ENCODE peak calls at places on chromosomes 12 and 14, in ten cellular contexts. V is ovary, R is GM12878, L is brain microvascular endothelial cell, C is RWPE2, M is OCI-LY7, B is A549, Q is endodermal cell, W is left ventricle myocardium inferior, G is left lung. N is an unnamed sample.

GRCh38 chr12:44053550-44054243 is 217.8 kb downstream of the TMEM117 start:
- DNase-seq in V (no peak), R (no peak), L (no peak), C (no peak), M (no peak), B (no peak), Q (no peak), W (no peak), G (no peak), N (no peak)

GRCh38 chr14:91175296-91175695 is 61.4 kb downstream of the DGLUCY start:
- DNase-seq in V (no peak), R (no peak), L (no peak), C (no peak), M (no peak), B (no peak), Q (no peak), W (no peak), G (no peak), N (no peak)

GRCh38 chr12:74449872-74450271 is 87.8 kb upstream of the ATXN7L3B start:
- DNase-seq in V (no peak), R (no peak), L (peak), C (no peak), M (no peak), B (no peak), Q (no peak), W (no peak), G (no peak), N (no peak)

GRCh38 chr14:97218713-97219355 is 421.7 kb downstream of the VRK1 start:
- DNase-seq in V (no peak), R (no peak), L (no peak), C (no peak), M (no peak), B (peak), Q (peak), W (no peak), G (peak), N (no peak)

GRCh38 chr12:42483534-42483857 is 106.0 kb downstream of the PRICKLE1 start:
- DNase-seq in V (peak), R (no peak), L (no peak), C (no peak), M (no peak), B (no peak), Q (peak), W (peak), G (no peak), N (no peak)

GRCh38 chr12:116513944-116514343 is 45.2 kb upstream of the MAP1LC3B2 start:
- DNase-seq in V (no peak), R (no peak), L (no peak), C (no peak), M (no peak), B (no peak), Q (no peak), W (no peak), G (no peak), N (no peak)

GRCh38 chr14:30553311-30553989 is 5.5 kb upstream of the G2E3 start:
- DNase-seq in V (no peak), R (no peak), L (peak), C (no peak), M (no peak), B (peak), Q (no peak), W (no peak), G (no peak), N (no peak)

GRCh38 chr12:57628280-57629191 is 4.5 kb downstream of the B4GALNT1 start:
- DNase-seq in V (no peak), R (no peak), L (no peak), C (peak), M (no peak), B (no peak), Q (peak), W (no peak), G (no peak), N (no peak)

GRCh38 chr12:24470050-24470449 is 478.9 kb downstream of the BCAT1 start:
- DNase-seq in V (no peak), R (no peak), L (no peak), C (no peak), M (no peak), B (no peak), Q (no peak), W (no peak), G (no peak), N (no peak)

GRCh38 chr12:34400986-34401658 is 378.8 kb downstream of the ALG10 start:
- DNase-seq in V (peak), R (no peak), L (no peak), C (peak), M (no peak), B (no peak), Q (peak), W (peak), G (peak), N (peak)

GRCh38 chr14:88849717-88850116 is 25.3 kb downstream of the TTC8 start:
- DNase-seq in V (no peak), R (no peak), L (no peak), C (no peak), M (no peak), B (no peak), Q (no peak), W (no peak), G (no peak), N (no peak)

GRCh38 chr14:100221419-100222218 is 17.3 kb upstream of the YY1 start:
- DNase-seq in V (peak), R (no peak), L (peak), C (no peak), M (peak), B (no peak), Q (peak), W (peak), G (peak), N (no peak)

GRCh38 chr12:54413284-54414190 is 5.5 kb downstream of the ITGA5 start:
- DNase-seq in V (no peak), R (no peak), L (peak), C (no peak), M (peak), B (no peak), Q (peak), W (peak), G (peak), N (peak)

GRCh38 chr14:64217318-64217717 is 76.9 kb downstream of the ESR2 start:
- DNase-seq in V (no peak), R (no peak), L (no peak), C (no peak), M (peak), B (no peak), Q (no peak), W (no peak), G (no peak), N (no peak)

GRCh38 chr12:131831635-131832041 is 3.4 kb downstream of the MMP17 start:
- DNase-seq in V (peak), R (no peak), L (no peak), C (no peak), M (no peak), B (peak), Q (no peak), W (no peak), G (no peak), N (peak)

GRCh38 chr12:85424581-85425348 is 144.7 kb downstream of the ALX1 start:
- DNase-seq in V (no peak), R (peak), L (peak), C (no peak), M (peak), B (peak), Q (peak), W (no peak), G (peak), N (no peak)

GRCh38 chr14:35050652-35051051 is 4.6 kb downstream of the FAM177A1 start:
- DNase-seq in V (no peak), R (no peak), L (peak), C (no peak), M (no peak), B (peak), Q (no peak), W (no peak), G (no peak), N (no peak)

GRCh38 chr12:48758737-48759136 is 30.2 kb downstream of the ADCY6 start:
- DNase-seq in V (no peak), R (no peak), L (no peak), C (no peak), M (no peak), B (no peak), Q (no peak), W (no peak), G (no peak), N (no peak)

GRCh38 chr14:19974844-19975243 is 547 bp upstream of the OR4K15 start:
- DNase-seq in V (no peak), R (no peak), L (no peak), C (no peak), M (no peak), B (no peak), Q (no peak), W (no peak), G (no peak), N (no peak)

GRCh38 chr12:15721716-15722115 is 67.5 kb downstream of the EPS8 start:
- DNase-seq in V (no peak), R (no peak), L (no peak), C (no peak), M (no peak), B (no peak), Q (no peak), W (no peak), G (no peak), N (no peak)

GRCh38 chr12:51864701-51865469 is 16.4 kb upstream of the FIGNL2 start:
- DNase-seq in V (no peak), R (no peak), L (no peak), C (no peak), M (no peak), B (no peak), Q (no peak), W (no peak), G (peak), N (no peak)

GRCh38 chr14:48325486-48325885 is 650.1 kb upstream of the MDGA2 start:
- DNase-seq in V (no peak), R (no peak), L (no peak), C (no peak), M (no peak), B (no peak), Q (no peak), W (no peak), G (no peak), N (no peak)

GRCh38 chr14:96274122-96274910 is 18.3 kb downstream of the BDKRB1 start:
- DNase-seq in V (no peak), R (no peak), L (no peak), C (no peak), M (no peak), B (no peak), Q (no peak), W (no peak), G (no peak), N (no peak)

GRCh38 chr14:36843410-36843809 is 181.8 kb downstream of the PAX9 start:
- DNase-seq in V (no peak), R (no peak), L (no peak), C (no peak), M (no peak), B (no peak), Q (no peak), W (no peak), G (no peak), N (no peak)

GRCh38 chr12:131118366-131118765 is 164.7 kb downstream of the ADGRD1 start:
- DNase-seq in V (no peak), R (no peak), L (no peak), C (no peak), M (no peak), B (no peak), Q (peak), W (no peak), G (no peak), N (no peak)

GRCh38 chr14:101404426-101405170 is 156.7 kb upstream of the DIO3 start:
- DNase-seq in V (no peak), R (no peak), L (no peak), C (no peak), M (peak), B (no peak), Q (peak), W (no peak), G (no peak), N (no peak)

GRCh38 chr14:95674613-95675012 is 11.6 kb upstream of the TCL1B start:
- DNase-seq in V (no peak), R (no peak), L (no peak), C (no peak), M (no peak), B (no peak), Q (no peak), W (no peak), G (no peak), N (no peak)

GRCh38 chr14:60485057-60485599 is 735 bp downstream of the C14orf39 start:
- DNase-seq in V (no peak), R (no peak), L (no peak), C (no peak), M (no peak), B (no peak), Q (peak), W (no peak), G (no peak), N (no peak)

GRCh38 chr14:105853907-105854599 is 327.7 kb downstream of the TMEM121 start:
- DNase-seq in V (peak), R (no peak), L (no peak), C (peak), M (peak), B (no peak), Q (peak), W (peak), G (no peak), N (no peak)

GRCh38 chr14:68770553-68771286 is 22.1 kb downstream of the ZFP36L1 start:
- DNase-seq in V (no peak), R (no peak), L (no peak), C (no peak), M (no peak), B (no peak), Q (no peak), W (no peak), G (peak), N (no peak)

GRCh38 chr14:90406384-90406798 is 9.6 kb downstream of the CALM1 start:
- DNase-seq in V (no peak), R (no peak), L (no peak), C (no peak), M (no peak), B (no peak), Q (no peak), W (no peak), G (no peak), N (no peak)

GRCh38 chr14:71236430-71236829 is 329.2 kb downstream of the PCNX1 start:
- DNase-seq in V (no peak), R (no peak), L (no peak), C (no peak), M (no peak), B (no peak), Q (no peak), W (no peak), G (no peak), N (no peak)

GRCh38 chr14:46368275-46368674 is 283.3 kb downstream of the RPL10L start:
- DNase-seq in V (no peak), R (no peak), L (no peak), C (no peak), M (no peak), B (no peak), Q (peak), W (no peak), G (no peak), N (no peak)

GRCh38 chr12:112005419-112006395 is 7.3 kb downstream of the TMEM116 start:
- DNase-seq in V (no peak), R (no peak), L (no peak), C (no peak), M (no peak), B (peak), Q (peak), W (no peak), G (no peak), N (no peak)

GRCh38 chr12:124727922-124728321 is 135.7 kb downstream of the SCARB1 start:
- DNase-seq in V (no peak), R (no peak), L (no peak), C (no peak), M (peak), B (peak), Q (no peak), W (no peak), G (peak), N (no peak)
- TF ChIP-seq CTCF in V (no peak), R (no peak), L (no peak), C (peak), M (peak), B (peak), Q (no peak), W (peak), G (no peak), N (no peak)

GRCh38 chr12:1553546-1553945 is 40.8 kb downstream of the FBXL14 start:
- DNase-seq in V (no peak), R (no peak), L (no peak), C (no peak), M (peak), B (no peak), Q (no peak), W (no peak), G (no peak), N (no peak)

GRCh38 chr12:1551496-1551895 is 42.9 kb downstream of the FBXL14 start:
- DNase-seq in V (no peak), R (no peak), L (no peak), C (no peak), M (no peak), B (no peak), Q (no peak), W (no peak), G (no peak), N (no peak)

GRCh38 chr12:1552978-1553471 is 41.4 kb downstream of the FBXL14 start:
- DNase-seq in V (no peak), R (no peak), L (no peak), C (no peak), M (peak), B (no peak), Q (peak), W (no peak), G (no peak), N (no peak)

GRCh38 chr12:1553987-1554982 is 40.1 kb downstream of the FBXL14 start:
- DNase-seq in V (no peak), R (peak), L (no peak), C (no peak), M (peak), B (no peak), Q (no peak), W (no peak), G (no peak), N (no peak)

DNA sequence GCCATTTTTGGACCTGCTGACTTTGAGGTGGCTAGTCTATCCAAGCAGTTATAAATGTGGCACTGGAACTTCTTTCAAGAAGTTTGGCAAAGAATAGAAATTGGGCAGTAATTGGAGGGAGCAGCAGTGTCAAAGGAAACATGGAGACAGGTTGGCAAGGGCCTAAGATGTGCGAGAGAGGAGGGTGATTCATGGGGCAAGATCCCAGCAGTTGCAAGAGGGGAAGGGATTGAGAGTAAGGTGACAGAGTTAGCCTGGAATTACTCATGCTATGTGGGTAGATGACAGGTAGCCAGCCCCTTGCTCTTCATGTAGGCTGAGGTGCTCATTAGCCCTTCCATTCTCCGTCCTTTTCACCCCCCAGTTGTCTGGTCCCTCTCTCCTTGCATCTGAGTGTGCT is 42.2 kb downstream of the FBXL14 start:
- DNase-seq in V (no peak), R (no peak), L (no peak), C (no peak), M (no peak), B (no peak), Q (no peak), W (no peak), G (no peak), N (no peak)
- H3K27ac ChIP-seq in V (no peak), R (no peak), L (no peak), C (no peak), M (no peak), B (no peak), Q (no peak), W (no peak), G (no peak), N (no peak)

GRCh38 chr12:71551529-71551928 is 111.9 kb downstream of the LGR5 start:
- DNase-seq in V (no peak), R (no peak), L (no peak), C (no peak), M (peak), B (peak), Q (no peak), W (no peak), G (no peak), N (no peak)
- TF ChIP-seq CTCF in V (no peak), R (peak), L (peak), C (peak), M (peak), B (peak), Q (peak), W (no peak), G (peak), N (no peak)

DNA sequence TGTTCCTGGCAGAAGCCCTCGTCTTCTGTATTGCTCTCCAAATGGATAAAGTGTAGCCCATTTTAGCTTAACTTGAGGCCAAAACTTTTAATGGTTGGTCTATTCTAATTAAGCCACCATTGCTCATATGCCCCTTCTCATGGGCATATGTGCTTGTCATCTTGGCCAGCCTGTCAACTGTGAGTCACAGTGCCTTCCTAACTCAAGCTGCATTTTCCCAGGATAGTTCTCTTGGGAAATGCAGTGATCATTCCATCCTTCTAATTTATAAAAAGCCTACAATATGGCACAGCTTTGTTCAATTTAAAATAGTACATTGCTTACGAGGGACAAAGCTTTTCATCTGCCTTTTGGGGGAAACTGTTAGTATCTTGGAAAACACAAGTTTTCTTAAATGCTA is 6.6 kb downstream of the PTHLH start:
- DNase-seq in V (no peak), R (no peak), L (no peak), C (no peak), M (no peak), B (no peak), Q (no peak), W (no peak), G (no peak), N (no peak)
- H3K27ac ChIP-seq in V (no peak), R (no peak), L (peak), C (peak), M (no peak), B (peak), Q (no peak), W (no peak), G (no peak), N (no peak)

GRCh38 chr14:23481362-23481970 is 12.0 kb downstream of the NGDN start:
- DNase-seq in V (no peak), R (no peak), L (no peak), C (no peak), M (no peak), B (no peak), Q (peak), W (no peak), G (no peak), N (no peak)

GRCh38 chr14:23483216-23483854 is 13.8 kb downstream of the NGDN start:
- DNase-seq in V (no peak), R (no peak), L (peak), C (no peak), M (peak), B (peak), Q (peak), W (no peak), G (no peak), N (no peak)

GRCh38 chr14:23482814-23483128 is 13.3 kb downstream of the NGDN start:
- DNase-seq in V (no peak), R (no peak), L (no peak), C (no peak), M (no peak), B (no peak), Q (no peak), W (no peak), G (no peak), N (no peak)

GRCh38 chr14:23485311-23485710 is 15.8 kb downstream of the NGDN start:
- DNase-seq in V (no peak), R (no peak), L (no peak), C (no peak), M (no peak), B (no peak), Q (peak), W (no peak), G (no peak), N (no peak)

DNA sequence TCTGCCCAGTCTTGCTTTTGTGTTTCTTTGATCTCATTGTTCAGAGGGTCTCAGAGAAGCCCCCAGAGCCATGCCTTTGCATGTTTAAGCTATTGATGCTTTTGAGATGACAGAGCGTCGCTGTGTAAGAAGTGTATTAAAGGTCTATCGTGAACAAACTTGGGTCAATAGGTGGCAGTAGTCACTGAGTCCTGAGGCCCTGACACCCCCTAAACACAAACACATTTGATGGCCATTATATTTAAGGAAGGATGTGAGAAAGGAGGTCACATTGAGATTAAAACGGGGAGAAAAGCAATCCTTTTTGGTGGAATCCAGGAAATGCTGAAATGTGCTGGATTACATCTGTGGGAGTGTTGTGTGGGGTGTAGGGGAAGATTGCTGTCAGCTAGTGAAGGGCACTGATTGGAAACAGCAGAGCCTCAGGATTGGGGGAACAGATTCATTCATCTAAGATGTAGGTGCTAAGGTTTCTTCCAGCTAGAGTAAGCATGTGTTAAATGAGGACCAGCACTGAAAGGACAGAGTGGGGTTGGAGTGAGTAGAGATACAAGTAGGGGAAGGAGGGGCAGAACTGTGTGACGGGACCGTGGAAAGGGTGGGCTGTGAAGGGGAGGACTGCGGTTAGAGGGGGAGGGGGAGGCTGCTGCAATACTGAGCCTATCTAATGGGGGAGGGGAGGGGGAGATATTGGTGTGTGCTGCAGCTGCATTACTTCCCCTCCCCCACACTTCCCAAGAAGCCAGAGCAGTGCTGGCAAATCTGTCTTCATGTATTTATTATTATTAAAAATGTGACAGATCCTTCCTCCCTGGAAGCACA is 12.7 kb downstream of the NGDN start:
- DNase-seq in V (no peak), R (no peak), L (no peak), C (no peak), M (no peak), B (no peak), Q (peak), W (no peak), G (no peak), N (no peak)
- TF ChIP-seq CTCF in V (no peak), R (no peak), L (no peak), C (no peak), M (peak), B (no peak), Q (peak), W (no peak), G (no peak), N (no peak)

GRCh38 chr14:53542692-53543091 is 389.6 kb upstream of the DDHD1 start:
- DNase-seq in V (peak), R (no peak), L (peak), C (no peak), M (no peak), B (peak), Q (no peak), W (no peak), G (no peak), N (no peak)
- H3K27ac ChIP-seq in V (no peak), R (no peak), L (no peak), C (no peak), M (no peak), B (peak), Q (no peak), W (no peak), G (no peak), N (no peak)

N was measured in tibial artery.